ENCODE peak calls at places on chromosomes 7 and 10, in eight cellular contexts. N is cardiac muscle cell, J is AG04450, A is IMR-90, R is tibial nerve, L is upper lobe of right lung, I is OCI-LY7, Y is mammary epithelial cell. U is an unnamed sample.
A peak's percentile ranks its signal among the peaks of the same experiment; 100 is the strongest.

GRCh38 chr7:130886438-130887135 is 152.6 kb upstream of the KLF14 start:
- DNase-seq in N (no peak), J (no peak), A (no peak), R (no peak), L (no peak), I (no peak), Y (no peak), U (no peak)

GRCh38 chr10:510415-510881 is 179.0 kb downstream of the DIP2C start:
- DNase-seq in N (peak; percentile 12), J (no peak), A (peak; percentile 16), R (no peak), L (peak; percentile 48), I (peak; percentile 84), Y (peak; percentile 12), U (no peak)

GRCh38 chr10:59708816-59709471 is 706 bp downstream of the SLC16A9 start:
- DNase-seq in N (peak; percentile 64), J (no peak), A (no peak), R (no peak), L (no peak), I (no peak), Y (peak; percentile 14), U (no peak)

GRCh38 chr10:47406870-47407648 is 23.0 kb upstream of the ZNF488 start:
- DNase-seq in N (no peak), J (peak; percentile 13), A (peak; percentile 73), R (no peak), L (peak; percentile 63), I (no peak), Y (peak; percentile 97), U (peak; percentile 86)

GRCh38 chr10:132447446-132448247 is 50.6 kb downstream of the PWWP2B start:
- DNase-seq in N (no peak), J (peak; percentile 18), A (peak; percentile 71), R (no peak), L (peak; percentile 81), I (peak; percentile 63), Y (peak; percentile 97), U (peak; percentile 95)

GRCh38 chr7:17991866-17992648 is 35.6 kb downstream of the PRPS1L1 start:
- DNase-seq in N (peak; percentile 39), J (no peak), A (no peak), R (no peak), L (no peak), I (peak; percentile 14), Y (no peak), U (no peak)

GRCh38 chr7:28130277-28130676 is 50.3 kb downstream of the JAZF1 start:
- DNase-seq in N (no peak), J (peak; percentile 78), A (peak; percentile 95), R (no peak), L (no peak), I (no peak), Y (no peak), U (no peak)

GRCh38 chr7:143369678-143370651 is 7.5 kb upstream of the FAM131B start:
- DNase-seq in N (no peak), J (no peak), A (no peak), R (no peak), L (no peak), I (no peak), Y (no peak), U (no peak)

GRCh38 chr7:48089415-48089975 is 430 bp downstream of the UPP1 start:
- DNase-seq in N (no peak), J (no peak), A (no peak), R (no peak), L (peak; percentile 89), I (no peak), Y (no peak), U (no peak)

GRCh38 chr7:114530074-114530611 is 115.5 kb downstream of the FOXP2 start:
- DNase-seq in N (no peak), J (no peak), A (peak; percentile 36), R (no peak), L (no peak), I (no peak), Y (no peak), U (no peak)

GRCh38 chr7:146655928-146656797 is 539.6 kb downstream of the CNTNAP2 start:
- DNase-seq in N (no peak), J (no peak), A (no peak), R (no peak), L (no peak), I (no peak), Y (no peak), U (no peak)

GRCh38 chr7:136509466-136509865 is 359.0 kb upstream of the CHRM2 start:
- DNase-seq in N (no peak), J (no peak), A (no peak), R (no peak), L (no peak), I (no peak), Y (no peak), U (no peak)

GRCh38 chr10:96380821-96381220 is 22.0 kb upstream of the OPALIN start:
- DNase-seq in N (no peak), J (no peak), A (no peak), R (no peak), L (no peak), I (no peak), Y (no peak), U (no peak)

GRCh38 chr10:133076274-133077038 is 11.3 kb upstream of the ADGRA1 start:
- DNase-seq in N (no peak), J (no peak), A (no peak), R (no peak), L (no peak), I (no peak), Y (no peak), U (no peak)

GRCh38 chr10:111488668-111489067 is 411.8 kb downstream of the ADRA2A start:
- DNase-seq in N (no peak), J (no peak), A (no peak), R (no peak), L (no peak), I (peak; percentile 2), Y (no peak), U (no peak)

GRCh38 chr7:106623846-106624245 is 37.1 kb downstream of the CCDC71L start:
- DNase-seq in N (no peak), J (peak; percentile 47), A (peak; percentile 92), R (no peak), L (no peak), I (no peak), Y (peak; percentile 77), U (peak; percentile 77)

DNA sequence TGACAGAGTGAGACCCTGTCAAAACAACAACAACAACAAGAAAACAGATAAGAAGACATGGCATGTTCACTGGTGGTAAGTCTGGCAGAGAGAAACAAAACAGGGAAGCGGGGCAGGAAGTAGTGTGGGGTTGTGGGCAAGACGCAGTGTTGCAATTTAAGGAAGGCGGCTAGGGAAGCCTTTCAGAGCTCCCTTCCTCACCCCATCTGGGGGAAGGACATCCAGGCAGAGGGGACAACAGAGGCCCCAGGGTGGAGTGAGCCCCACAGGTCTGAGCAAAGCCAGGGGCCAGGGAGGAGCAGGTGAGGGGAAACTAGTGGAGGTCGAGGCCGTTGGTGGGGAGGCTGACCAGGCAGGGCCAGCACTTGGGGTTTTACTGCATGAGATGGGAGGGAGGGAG is 16.8 kb downstream of the LAT2 start:
- DNase-seq in N (no peak), J (no peak), A (no peak), R (no peak), L (no peak), I (no peak), Y (no peak), U (no peak)
- H3K27ac ChIP-seq in N (no peak overlapping the region), J (no peak overlapping the region), A (no peak overlapping the region), R (no peak overlapping the region), L (no peak overlapping the region), I (no peak overlapping the region), Y (no peak overlapping the region), U (no peak overlapping the region)

GRCh38 chr7:70710011-70710480 is 421.9 kb upstream of the GALNT17 start:
- DNase-seq in N (no peak), J (peak; percentile 37), A (peak; percentile 76), R (no peak), L (no peak), I (no peak), Y (peak; percentile 86), U (peak; percentile 80)
- H3K27ac ChIP-seq in N (peak overlapping the region; percentile 57), J (no peak overlapping the region), A (no peak overlapping the region), R (no peak overlapping the region), L (no peak overlapping the region), I (no peak overlapping the region), Y (no peak overlapping the region), U (peak overlapping the region; percentile 61)

GRCh38 chr10:61992059-61992460 is 90.6 kb downstream of the ARID5B start:
- DNase-seq in N (no peak), J (no peak), A (peak; percentile 34), R (no peak), L (no peak), I (no peak), Y (no peak), U (no peak)

GRCh38 chr10:61992683-61993629 is 91.5 kb downstream of the ARID5B start:
- DNase-seq in N (no peak), J (peak; percentile 41), A (peak; percentile 88), R (peak; percentile 88), L (no peak), I (peak; percentile 67), Y (peak; percentile 90), U (peak; percentile 70)

GRCh38 chr10:61994404-61995031 is 93.0 kb downstream of the ARID5B start:
- DNase-seq in N (no peak), J (no peak), A (no peak), R (no peak), L (no peak), I (no peak), Y (no peak), U (no peak)

GRCh38 chr10:61995093-61995492 is 93.6 kb downstream of the ARID5B start:
- DNase-seq in N (no peak), J (no peak), A (no peak), R (no peak), L (no peak), I (no peak), Y (no peak), U (no peak)

GRCh38 chr10:61993676-61994401 is 92.3 kb downstream of the ARID5B start:
- DNase-seq in N (no peak), J (no peak), A (no peak), R (no peak), L (no peak), I (no peak), Y (no peak), U (no peak)
- H3K27ac ChIP-seq in N (no peak overlapping the region), J (no peak overlapping the region), A (peak overlapping the region; percentile 61), R (peak overlapping the region; percentile 80), L (peak overlapping the region; percentile 80), I (peak overlapping the region; percentile 80), Y (peak overlapping the region; percentile 88), U (peak overlapping the region; percentile 82)

GRCh38 chr10:108037061-108037460 is 872.6 kb upstream of the SORCS1 start:
- DNase-seq in N (no peak), J (no peak), A (no peak), R (no peak), L (no peak), I (no peak), Y (no peak), U (no peak)

GRCh38 chr10:108036298-108036697 is 871.8 kb upstream of the SORCS1 start:
- DNase-seq in N (no peak), J (no peak), A (no peak), R (no peak), L (no peak), I (no peak), Y (no peak), U (no peak)

GRCh38 chr10:108034808-108035207 is 870.3 kb upstream of the SORCS1 start:
- DNase-seq in N (no peak), J (no peak), A (no peak), R (no peak), L (no peak), I (no peak), Y (no peak), U (no peak)

DNA sequence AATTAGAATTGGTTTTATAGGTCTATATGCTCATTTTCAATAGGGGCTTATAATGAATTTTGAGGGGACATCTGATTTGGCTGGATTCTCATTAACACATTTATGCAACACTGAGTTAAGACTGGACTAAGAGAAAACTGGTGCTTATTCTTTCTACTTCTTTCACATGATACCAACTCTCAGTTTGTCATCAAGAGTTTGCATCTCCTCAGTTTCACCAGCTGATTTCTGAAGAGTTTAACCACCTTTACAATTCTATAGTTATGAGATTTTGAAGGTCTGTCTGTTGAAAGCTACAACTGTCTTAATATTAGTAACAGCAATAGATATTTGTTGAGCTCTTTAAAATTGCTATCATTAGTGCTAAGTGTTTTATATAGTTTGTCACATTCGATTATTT is 867.0 kb upstream of the SORCS1 start:
- DNase-seq in N (no peak), J (no peak), A (no peak), R (no peak), L (no peak), I (no peak), Y (no peak), U (no peak)
- H3K27ac ChIP-seq in N (no peak overlapping the region), J (no peak overlapping the region), A (no peak overlapping the region), R (no peak overlapping the region), L (no peak overlapping the region), I (no peak overlapping the region), Y (no peak overlapping the region), U (no peak overlapping the region)

U was measured in epithelial cell of prostate.